ENCODE peak calls at places on chromosomes 4 and X, in four cellular contexts. F, Q, I and G are unnamed samples.

GRCh38 chr4:126592088-126592487 is 1040.7 kb upstream of the INTU start:
- DNase-seq in I (no peak), F (no peak), Q (no peak), G (peak)

GRCh38 chr4:149371021-149371420 is 444.6 kb downstream of the IQCM start:
- DNase-seq in Q (no peak), I (peak), F (no peak), G (peak)

GRCh38 chr4:170005472-170005871 is 20.7 kb downstream of the MFAP3L start:
- DNase-seq in I (no peak), Q (no peak), F (no peak), G (peak)

GRCh38 chrX:23332888-23333821 is 1.5 kb upstream of the PTCHD1 start:
- DNase-seq in I (no peak), Q (peak), F (no peak), G (peak)

GRCh38 chrX:150007356-150007755 is 69.1 kb upstream of the EOLA2 start:
- DNase-seq in Q (no peak), F (no peak), I (no peak), G (no peak)

GRCh38 chr4:156792462-156793085 is 179.0 kb downstream of the PDGFC start:
- DNase-seq in Q (no peak), I (no peak), F (no peak), G (no peak)

GRCh38 chr4:176277162-176277904 is 8.3 kb upstream of the ASB5 start:
- DNase-seq in Q (peak), I (peak), F (no peak), G (peak)

GRCh38 chrX:138858946-138859345 is 147.4 kb upstream of the FGF13 start:
- DNase-seq in Q (no peak), F (no peak), I (no peak), G (no peak)

GRCh38 chrX:11792461-11793421 is 34.7 kb downstream of the MSL3 start:
- DNase-seq in Q (no peak), I (peak), F (peak), G (no peak)

GRCh38 chr4:6134612-6135220 is 65.6 kb downstream of the JAKMIP1 start:
- DNase-seq in Q (no peak), F (peak), I (peak), G (no peak)

GRCh38 chrX:130714135-130714534 is 188.9 kb downstream of the ENOX2 start:
- DNase-seq in F (no peak), Q (no peak), I (no peak), G (no peak)

GRCh38 chrX:46477435-46477834 is 67.8 kb downstream of the ZNF674 start:
- DNase-seq in F (no peak), I (no peak), Q (no peak), G (peak)